ENCODE peak calls at places on chromosome X, in nine cellular contexts. P is NCI-H345; A is heart right ventricle; U is left colon; T is RWPE1; K is sigmoid colon; J is CD8-positive, alpha-beta T cell; L is HS-5; M is activated CD8-positive, alpha-beta memory T cell treated with anti-CD3 and anti-CD28 coated beads for 48 hours. W is an unnamed sample.
A peak's percentile ranks its signal among the peaks of the same experiment; 100 is the strongest.

GRCh38 chrX:129665916-129666644 is 11.3 kb upstream of the APLN start:
- DNase-seq in T (peak; percentile 72), J (no peak), U (no peak), K (no peak), A (no peak), P (no peak), L (peak; percentile 82), M (no peak), W (no peak)

GRCh38 chrX:40855411-40855810 is 120.1 kb upstream of the MED14 start:
- DNase-seq in T (peak; percentile 26), P (peak; percentile 87), U (no peak), K (no peak), L (no peak), J (no peak), A (no peak), M (no peak), W (no peak)

GRCh38 chrX:72269671-72270251 is 7.3 kb downstream of the RPS4X start:
- DNase-seq in L (no peak), T (no peak), K (no peak), P (no peak), U (no peak), M (no peak), J (peak; percentile 20), A (no peak), W (no peak)

GRCh38 chrX:45709381-45709780 is 508.7 kb upstream of the DIPK2B start:
- DNase-seq in L (no peak), A (no peak), M (no peak), U (no peak), P (no peak), K (no peak), J (no peak), T (no peak), W (no peak)

GRCh38 chrX:12480956-12481355 is 310.3 kb upstream of the PRPS2 start:
- DNase-seq in M (no peak), U (no peak), A (no peak), L (no peak), T (no peak), J (no peak), P (no peak), K (no peak), W (no peak)

GRCh38 chrX:2691543-2692220 is 587 bp downstream of the CD99 start:
- DNase-seq in A (peak; percentile 74), L (no peak), U (peak; percentile 67), M (no peak), J (peak; percentile 26), T (no peak), K (peak; percentile 76), P (no peak), W (no peak)

GRCh38 chrX:1673337-1673736 is 58.5 kb downstream of the ASMT start:
- DNase-seq in A (no peak), L (no peak), K (no peak), U (no peak), T (no peak), J (peak; percentile 36), M (no peak), P (no peak), W (peak; percentile 19)

GRCh38 chrX:110316351-110317078 is 1.4 kb downstream of the AMMECR1 start:
- DNase-seq in T (no peak), K (no peak), M (no peak), U (no peak), J (no peak), L (no peak), A (no peak), P (no peak), W (no peak)

GRCh38 chrX:43557792-43558191 is 98.3 kb upstream of the MAOA start:
- DNase-seq in L (peak; percentile 34), J (peak; percentile 63), T (peak; percentile 39), U (peak; percentile 35), K (peak; percentile 68), P (peak; percentile 49), A (peak; percentile 8), M (no peak), W (no peak)

GRCh38 chrX:148874621-148875020 is 374.2 kb downstream of the AFF2 start:
- DNase-seq in L (no peak), A (no peak), P (no peak), U (no peak), T (no peak), K (no peak), M (no peak), J (no peak), W (no peak)

GRCh38 chrX:154411981-154412340 is 622 bp downstream of the TAFAZZIN start:
- DNase-seq in U (peak; percentile 80), A (peak; percentile 53), P (peak; percentile 43), T (no peak), J (peak; percentile 44), L (no peak), K (peak; percentile 90), M (no peak), W (no peak)

GRCh38 chrX:49644991-49645637 is 46.3 kb downstream of the GAGE1 start:
- DNase-seq in U (no peak), T (no peak), J (no peak), A (no peak), P (no peak), L (no peak), K (no peak), M (no peak), W (no peak)

GRCh38 chrX:39513836-39514235 is 583.9 kb downstream of the BCOR start:
- DNase-seq in T (no peak), M (no peak), J (no peak), A (no peak), K (no peak), P (no peak), L (no peak), U (no peak), W (no peak)

GRCh38 chrX:123884809-123885408 is 25.1 kb downstream of the XIAP start:
- DNase-seq in K (no peak), U (no peak), M (no peak), L (no peak), T (peak; percentile 20), J (peak; percentile 32), A (no peak), P (no peak), W (no peak)

GRCh38 chrX:116010939-116011338 is 159.6 kb upstream of the AGTR2 start:
- DNase-seq in J (no peak), U (no peak), P (no peak), K (no peak), A (no peak), L (no peak), M (no peak), T (no peak), W (no peak)

GRCh38 chrX:1584237-1585011 is 7.0 kb upstream of the AKAP17A start:
- DNase-seq in A (no peak), P (no peak), K (no peak), L (no peak), J (no peak), U (no peak), M (no peak), T (no peak), W (no peak)

GRCh38 chrX:155246748-155247147 is 17.5 kb downstream of the RAB39B start:
- DNase-seq in P (no peak), M (no peak), U (no peak), A (no peak), T (no peak), J (no peak), K (no peak), L (no peak), W (no peak)

GRCh38 chrX:45788941-45789348 is 588.3 kb upstream of the DIPK2B start:
- DNase-seq in A (peak; percentile 45), P (no peak), K (peak; percentile 67), U (no peak), J (no peak), L (no peak), T (no peak), M (no peak), W (peak; percentile 59)

GRCh38 chrX:109879991-109880390 is 122.9 kb upstream of the TMEM164 start:
- DNase-seq in L (no peak), T (no peak), K (no peak), M (no peak), A (no peak), P (no peak), U (no peak), J (no peak), W (no peak)

GRCh38 chrX:23311731-23312130 is 22.9 kb upstream of the PTCHD1 start:
- DNase-seq in U (no peak), A (no peak), J (no peak), T (no peak), M (no peak), P (no peak), K (no peak), L (no peak), W (no peak)

GRCh38 chrX:120753413-120754251 is 122.0 kb downstream of the CT47B1 start:
- DNase-seq in L (no peak), K (no peak), M (no peak), U (no peak), J (no peak), T (no peak), A (no peak), P (no peak), W (no peak)

GRCh38 chrX:1464282-1465131 is 11.8 kb upstream of the ASMTL start:
- DNase-seq in A (no peak), L (no peak), K (peak; percentile 58), P (no peak), U (peak; percentile 17), T (no peak), M (no peak), J (peak; percentile 40), W (peak; percentile 49)

GRCh38 chrX:149910178-149910695 is 19.1 kb upstream of the HSFX4 start:
- DNase-seq in U (no peak), K (no peak), M (no peak), L (no peak), A (no peak), T (no peak), J (no peak), P (no peak), W (no peak)

GRCh38 chrX:110851780-110852179 is 56.2 kb upstream of the CHRDL1 start:
- DNase-seq in T (peak; percentile 14), J (no peak), P (no peak), U (no peak), L (no peak), K (no peak), A (no peak), M (no peak), W (no peak)

GRCh38 chrX:52574416-52575275 is 57.8 kb upstream of the XAGE1B start:
- DNase-seq in J (peak; percentile 14), M (no peak), P (peak; percentile 30), U (no peak), L (no peak), K (no peak), A (no peak), T (peak; percentile 33), W (no peak)

GRCh38 chrX:70062076-70062475 is at the start of gene OTUD6A:
- DNase-seq in J (no peak), K (no peak), A (no peak), P (no peak), U (no peak), L (no peak), M (no peak), T (no peak), W (no peak)

GRCh38 chrX:102339312-102340298 is 92.6 kb downstream of the NXF2 start:
- DNase-seq in L (no peak), A (no peak), T (no peak), M (no peak), J (no peak), K (peak; percentile 49), P (no peak), U (no peak), W (no peak)

GRCh38 chrX:45850775-45851433 is 650.2 kb upstream of the DIPK2B start:
- DNase-seq in P (peak; percentile 33), M (no peak), U (peak; percentile 27), K (peak; percentile 66), J (peak; percentile 18), A (no peak), L (no peak), T (no peak), W (peak; percentile 29)

W was measured in RWPE2.